ENCODE peak calls at places on chromosome 11, in eight cellular contexts. One of them, this sample, is unnamed.

GRCh38 chr11:34185926-34186841 is 80.8 kb downstream of the NAT10 start:
- DNase-seq in adrenal gland: no peak
- DNase-seq in CD8-positive, alpha-beta T cell: no peak
- DNase-seq in breast epithelium: no peak
- DNase-seq in colonic mucosa: no peak
- DNase-seq in BE2C: no peak
- DNase-seq in neural crest cell: peak; percentile 21
- DNase-seq in OCI-LY7: no peak
- DNase-seq in this sample: no peak

GRCh38 chr11:91978747-91979146 is 245.9 kb upstream of the FAT3 start:
- DNase-seq in breast epithelium: no peak
- DNase-seq in adrenal gland: no peak
- DNase-seq in BE2C: no peak
- DNase-seq in neural crest cell: no peak
- DNase-seq in colonic mucosa: no peak
- DNase-seq in CD8-positive, alpha-beta T cell: no peak
- DNase-seq in OCI-LY7: no peak
- DNase-seq in this sample: no peak

GRCh38 chr11:117613521-117613920 is 183.5 kb downstream of the DSCAML1 start:
- DNase-seq in neural crest cell: no peak
- DNase-seq in breast epithelium: no peak
- DNase-seq in BE2C: no peak
- DNase-seq in adrenal gland: no peak
- DNase-seq in CD8-positive, alpha-beta T cell: no peak
- DNase-seq in colonic mucosa: no peak
- DNase-seq in OCI-LY7: no peak
- DNase-seq in this sample: no peak

GRCh38 chr11:15923169-15923568 is 433.2 kb downstream of the SOX6 start:
- DNase-seq in OCI-LY7: no peak
- DNase-seq in BE2C: no peak
- DNase-seq in colonic mucosa: no peak
- DNase-seq in CD8-positive, alpha-beta T cell: no peak
- DNase-seq in neural crest cell: no peak
- DNase-seq in breast epithelium: no peak
- DNase-seq in adrenal gland: no peak
- DNase-seq in this sample: no peak

GRCh38 chr11:112612283-112612849 is 348.9 kb upstream of the NCAM1 start:
- DNase-seq in BE2C: peak; percentile 57
- DNase-seq in CD8-positive, alpha-beta T cell: no peak
- DNase-seq in neural crest cell: peak; percentile 20
- DNase-seq in OCI-LY7: no peak
- DNase-seq in breast epithelium: no peak
- DNase-seq in adrenal gland: no peak
- DNase-seq in colonic mucosa: no peak
- DNase-seq in this sample: no peak

GRCh38 chr11:66184728-66185127 is 83.7 kb upstream of the RAB1B start:
- DNase-seq in OCI-LY7: no peak
- DNase-seq in colonic mucosa: no peak
- DNase-seq in breast epithelium: no peak
- DNase-seq in neural crest cell: no peak
- DNase-seq in adrenal gland: no peak
- DNase-seq in BE2C: no peak
- DNase-seq in CD8-positive, alpha-beta T cell: no peak
- DNase-seq in this sample: no peak

GRCh38 chr11:128686045-128686741 is 7.7 kb upstream of the FLI1 start:
- DNase-seq in CD8-positive, alpha-beta T cell: no peak
- DNase-seq in BE2C: no peak
- DNase-seq in colonic mucosa: no peak
- DNase-seq in neural crest cell: no peak
- DNase-seq in breast epithelium: no peak
- DNase-seq in adrenal gland: no peak
- DNase-seq in OCI-LY7: no peak
- DNase-seq in this sample: no peak

GRCh38 chr11:126090452-126090851 is 27.8 kb upstream of the CDON start:
- DNase-seq in neural crest cell: no peak
- DNase-seq in adrenal gland: no peak
- DNase-seq in CD8-positive, alpha-beta T cell: no peak
- DNase-seq in breast epithelium: no peak
- DNase-seq in OCI-LY7: no peak
- DNase-seq in colonic mucosa: no peak
- DNase-seq in BE2C: no peak
- DNase-seq in this sample: no peak

GRCh38 chr11:134041791-134042696 is 26.8 kb upstream of the JAM3 start:
- DNase-seq in CD8-positive, alpha-beta T cell: no peak
- DNase-seq in colonic mucosa: no peak
- DNase-seq in neural crest cell: no peak
- DNase-seq in adrenal gland: no peak
- DNase-seq in BE2C: no peak
- DNase-seq in OCI-LY7: no peak
- DNase-seq in breast epithelium: no peak
- DNase-seq in this sample: no peak

GRCh38 chr11:995752-996420 is 40.6 kb downstream of the MUC6 start:
- DNase-seq in OCI-LY7: no peak
- DNase-seq in BE2C: peak; percentile 73
- DNase-seq in adrenal gland: no peak
- DNase-seq in neural crest cell: peak; percentile 32
- DNase-seq in colonic mucosa: no peak
- DNase-seq in breast epithelium: no peak
- DNase-seq in CD8-positive, alpha-beta T cell: no peak
- DNase-seq in this sample: no peak

GRCh38 chr11:120546312-120547205 is 35.0 kb downstream of the GRIK4 start:
- DNase-seq in neural crest cell: no peak
- DNase-seq in BE2C: peak; percentile 70
- DNase-seq in CD8-positive, alpha-beta T cell: no peak
- DNase-seq in breast epithelium: no peak
- DNase-seq in adrenal gland: peak; percentile 93
- DNase-seq in colonic mucosa: peak; percentile 55
- DNase-seq in OCI-LY7: no peak
- DNase-seq in this sample: no peak

GRCh38 chr11:87019582-87020271 is 18.0 kb upstream of the TMEM135 start:
- DNase-seq in colonic mucosa: no peak
- DNase-seq in CD8-positive, alpha-beta T cell: no peak
- DNase-seq in OCI-LY7: no peak
- DNase-seq in adrenal gland: no peak
- DNase-seq in BE2C: no peak
- DNase-seq in breast epithelium: no peak
- DNase-seq in neural crest cell: no peak
- DNase-seq in this sample: no peak

GRCh38 chr11:120526241-120526640 is 14.7 kb downstream of the GRIK4 start:
- DNase-seq in adrenal gland: peak; percentile 4
- DNase-seq in breast epithelium: peak; percentile 42
- DNase-seq in CD8-positive, alpha-beta T cell: no peak
- DNase-seq in neural crest cell: no peak
- DNase-seq in BE2C: no peak
- DNase-seq in OCI-LY7: no peak
- DNase-seq in colonic mucosa: no peak
- DNase-seq in this sample: no peak

GRCh38 chr11:64284048-64284961 is at the start of gene BAD:
- DNase-seq in colonic mucosa: peak; percentile 97
- DNase-seq in adrenal gland: peak; percentile 97
- DNase-seq in BE2C: peak; percentile 91
- DNase-seq in OCI-LY7: peak; percentile 94
- DNase-seq in breast epithelium: peak; percentile 96
- DNase-seq in CD8-positive, alpha-beta T cell: peak; percentile 89
- DNase-seq in neural crest cell: peak; percentile 85
- DNase-seq in this sample: peak; percentile 64

GRCh38 chr11:64286801-64287159 is 1.1 kb downstream of the GPR137 start:
- DNase-seq in neural crest cell: no peak
- DNase-seq in CD8-positive, alpha-beta T cell: no peak
- DNase-seq in adrenal gland: no peak
- DNase-seq in OCI-LY7: no peak
- DNase-seq in BE2C: no peak
- DNase-seq in colonic mucosa: no peak
- DNase-seq in breast epithelium: no peak
- DNase-seq in this sample: no peak

GRCh38 chr11:64284962-64285884 is at the start of gene GPR137:
- DNase-seq in BE2C: peak; percentile 74
- DNase-seq in colonic mucosa: peak; percentile 91
- DNase-seq in CD8-positive, alpha-beta T cell: peak; percentile 91
- DNase-seq in neural crest cell: peak; percentile 95
- DNase-seq in breast epithelium: peak; percentile 90
- DNase-seq in OCI-LY7: peak; percentile 93
- DNase-seq in adrenal gland: peak; percentile 78
- DNase-seq in this sample: no peak

GRCh38 chr11:64287676-64288352 is 2.2 kb downstream of the GPR137 start:
- DNase-seq in adrenal gland: no peak
- DNase-seq in OCI-LY7: no peak
- DNase-seq in breast epithelium: no peak
- DNase-seq in CD8-positive, alpha-beta T cell: no peak
- DNase-seq in BE2C: no peak
- DNase-seq in neural crest cell: no peak
- DNase-seq in colonic mucosa: no peak
- DNase-seq in this sample: no peak

GRCh38 chr11:64285885-64286800 is 495 bp downstream of the GPR137 start:
- DNase-seq in colonic mucosa: no peak
- DNase-seq in BE2C: no peak
- DNase-seq in neural crest cell: no peak
- DNase-seq in CD8-positive, alpha-beta T cell: no peak
- DNase-seq in breast epithelium: no peak
- DNase-seq in adrenal gland: peak; percentile 44
- DNase-seq in OCI-LY7: peak; percentile 48
- DNase-seq in this sample: no peak
- TF ChIP-seq CTCF in colonic mucosa: no peak
- TF ChIP-seq CTCF in BE2C: peak; percentile 19
- TF ChIP-seq CTCF in neural crest cell: no peak
- TF ChIP-seq CTCF in CD8-positive, alpha-beta T cell: no peak
- TF ChIP-seq CTCF in breast epithelium: no peak
- TF ChIP-seq CTCF in adrenal gland: no peak
- TF ChIP-seq CTCF in OCI-LY7: peak; percentile 62
- TF ChIP-seq CTCF in this sample: peak; percentile 41

GRCh38 chr11:75011872-75012271 is 23.1 kb downstream of the NEU3 start:
- DNase-seq in neural crest cell: no peak
- DNase-seq in breast epithelium: no peak
- DNase-seq in colonic mucosa: no peak
- DNase-seq in BE2C: no peak
- DNase-seq in OCI-LY7: no peak
- DNase-seq in adrenal gland: no peak
- DNase-seq in CD8-positive, alpha-beta T cell: no peak
- DNase-seq in this sample: no peak

GRCh38 chr11:75011357-75011756 is 22.6 kb downstream of the NEU3 start:
- DNase-seq in neural crest cell: no peak
- DNase-seq in adrenal gland: no peak
- DNase-seq in OCI-LY7: no peak
- DNase-seq in CD8-positive, alpha-beta T cell: no peak
- DNase-seq in colonic mucosa: no peak
- DNase-seq in BE2C: no peak
- DNase-seq in breast epithelium: no peak
- DNase-seq in this sample: no peak

GRCh38 chr11:75013051-75013450 is 24.3 kb downstream of the NEU3 start:
- DNase-seq in colonic mucosa: no peak
- DNase-seq in neural crest cell: no peak
- DNase-seq in BE2C: no peak
- DNase-seq in OCI-LY7: no peak
- DNase-seq in CD8-positive, alpha-beta T cell: no peak
- DNase-seq in breast epithelium: no peak
- DNase-seq in adrenal gland: peak; percentile 92
- DNase-seq in this sample: no peak

DNA sequence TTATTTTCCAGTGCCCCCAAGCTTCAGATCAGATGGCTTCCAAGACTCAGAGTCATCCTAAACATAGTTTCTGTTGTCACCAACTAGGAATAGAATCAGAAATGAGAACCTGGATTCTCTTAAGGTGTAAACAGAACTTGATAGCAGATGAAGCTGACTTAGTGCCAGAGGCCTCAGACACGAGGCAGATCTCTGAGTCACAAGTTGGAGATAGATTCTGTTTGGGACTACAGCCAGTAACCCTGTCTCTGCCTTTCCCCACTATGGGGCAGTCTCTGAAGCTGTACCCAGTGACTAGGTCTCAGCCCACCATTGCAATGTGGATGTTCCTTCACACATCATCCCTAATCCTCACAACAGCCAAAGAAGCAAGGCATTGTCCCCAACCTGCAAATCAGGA is 25.4 kb downstream of the NEU3 start:
- DNase-seq in colonic mucosa: no peak
- DNase-seq in adrenal gland: peak; percentile 72
- DNase-seq in BE2C: no peak
- DNase-seq in breast epithelium: no peak
- DNase-seq in CD8-positive, alpha-beta T cell: no peak
- DNase-seq in OCI-LY7: no peak
- DNase-seq in neural crest cell: no peak
- DNase-seq in this sample: no peak
- TF ChIP-seq CTCF in colonic mucosa: no peak
- TF ChIP-seq CTCF in adrenal gland: no peak
- TF ChIP-seq CTCF in BE2C: no peak
- TF ChIP-seq CTCF in breast epithelium: no peak
- TF ChIP-seq CTCF in CD8-positive, alpha-beta T cell: no peak
- TF ChIP-seq CTCF in OCI-LY7: no peak
- TF ChIP-seq CTCF in neural crest cell: no peak
- TF ChIP-seq CTCF in this sample: no peak

DNA sequence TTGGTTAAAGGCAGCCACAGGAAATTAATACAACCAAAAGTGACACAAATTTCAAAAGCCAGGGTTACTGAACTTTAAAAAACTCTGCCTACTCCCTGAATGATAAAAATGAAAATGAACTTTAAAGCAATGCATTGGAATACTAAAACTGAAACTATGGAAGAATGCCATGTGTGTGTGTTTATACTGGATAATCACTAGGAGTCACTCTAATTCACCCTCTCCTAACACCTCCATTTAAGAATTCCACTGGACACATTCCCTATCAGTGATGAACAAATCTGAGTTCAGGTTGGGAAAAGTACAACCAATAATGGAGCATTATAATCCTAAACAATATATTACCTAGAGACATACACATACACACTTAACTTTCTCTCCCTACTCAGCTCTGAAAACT is 27.5 kb upstream of the PLAAT3 start:
- DNase-seq in breast epithelium: no peak
- DNase-seq in CD8-positive, alpha-beta T cell: no peak
- DNase-seq in BE2C: no peak
- DNase-seq in colonic mucosa: no peak
- DNase-seq in adrenal gland: no peak
- DNase-seq in OCI-LY7: no peak
- DNase-seq in neural crest cell: no peak
- DNase-seq in this sample: no peak
- TF ChIP-seq CTCF in breast epithelium: no peak
- TF ChIP-seq CTCF in CD8-positive, alpha-beta T cell: no peak
- TF ChIP-seq CTCF in BE2C: no peak
- TF ChIP-seq CTCF in colonic mucosa: no peak
- TF ChIP-seq CTCF in adrenal gland: no peak
- TF ChIP-seq CTCF in OCI-LY7: no peak
- TF ChIP-seq CTCF in neural crest cell: no peak
- TF ChIP-seq CTCF in this sample: no peak

GRCh38 chr11:31160504-31161422 is 208.8 kb downstream of the DCDC1 start:
- DNase-seq in BE2C: no peak
- DNase-seq in adrenal gland: no peak
- DNase-seq in CD8-positive, alpha-beta T cell: no peak
- DNase-seq in colonic mucosa: no peak
- DNase-seq in neural crest cell: no peak
- DNase-seq in breast epithelium: no peak
- DNase-seq in OCI-LY7: peak; percentile 3
- DNase-seq in this sample: no peak
- TF ChIP-seq CTCF in BE2C: peak; percentile 17
- TF ChIP-seq CTCF in adrenal gland: peak; percentile 26
- TF ChIP-seq CTCF in CD8-positive, alpha-beta T cell: no peak
- TF ChIP-seq CTCF in colonic mucosa: no peak
- TF ChIP-seq CTCF in neural crest cell: peak; percentile 68
- TF ChIP-seq CTCF in breast epithelium: peak; percentile 22
- TF ChIP-seq CTCF in OCI-LY7: peak; percentile 56
- TF ChIP-seq CTCF in this sample: peak; percentile 24